ENCODE peak calls at places on chromosomes 5 and 9, in four cellular contexts. X, S, R and K are unnamed samples.

GRCh38 chr9:135641745-135642144 is 2.4 kb upstream of the GLT6D1 start:
- DNase-seq in X (no peak), S (peak; percentile 41), R (no peak), K (no peak)

GRCh38 chr9:86487222-86487841 is 133.1 kb upstream of the TUT7 start:
- DNase-seq in X (no peak), S (peak; percentile 49), R (no peak), K (no peak)

GRCh38 chr5:147617711-147618110 is 107.8 kb upstream of the DPYSL3 start:
- DNase-seq in X (no peak), S (no peak), R (no peak), K (no peak)

GRCh38 chr5:150400020-150400326 is 12.7 kb downstream of the CD74 start:
- DNase-seq in X (no peak), S (no peak), R (no peak), K (no peak)

GRCh38 chr5:172411423-172412111 is 42.8 kb downstream of the SH3PXD2B start:
- DNase-seq in X (no peak), S (no peak), R (no peak), K (no peak)

GRCh38 chr5:73743161-73743560 is 117.2 kb downstream of the ARHGEF28 start:
- DNase-seq in X (no peak), S (no peak), R (no peak), K (no peak)

GRCh38 chr5:83265318-83265717 is 188.0 kb downstream of the XRCC4 start:
- DNase-seq in X (peak; percentile 72), S (peak; percentile 25), R (peak; percentile 45), K (peak; percentile 53)

GRCh38 chr5:31824886-31825774 is 186.2 kb downstream of the PDZD2 start:
- DNase-seq in X (peak; percentile 59), S (peak; percentile 61), R (peak; percentile 46), K (peak; percentile 50)

GRCh38 chr5:136020383-136021015 is 8.3 kb upstream of the TGFBI start:
- DNase-seq in X (peak; percentile 79), S (peak; percentile 99), R (no peak), K (no peak)

GRCh38 chr9:111949919-111950318 is 53.3 kb downstream of the UGCG start:
- DNase-seq in X (no peak), S (peak; percentile 80), R (no peak), K (no peak)